ENCODE peak calls at places on chromosome 9, in nine cellular contexts. O is amygdala; B is ovary; P is CD4-positive, alpha-beta memory T cell; Q is C1 segment of cervical spinal cord; L is lower lobe of right lung; X is frontal cortex; Z is activated T-helper 1 cell treated with anti-CD3 and anti-CD28 coated beads, Interleukin-12 subunit alpha, Interleukin-12 subunit beta, Interleukin-2, Interleukin-4 antibody, amounts not matched to agents 30 ng/mL and 10 ng/mL and 1 ng/mL, durations not matched to agents 14 hours and 24 hours and 36 hours; E is stimulated activated CD8-positive, alpha-beta memory T cell treated with anti-CD3 and anti-CD28 coated beads, Interleukin-12 subunit alpha, Interleukin-12 subunit beta, amount 100 ng/mL, for 4 hours. U is an unnamed sample.
A peak's percentile ranks its signal among the peaks of the same experiment; 100 is the strongest.

GRCh38 chr9:93951655-93952118 is 3.5 kb downstream of the BARX1 start:
- DNase-seq in O (no peak), B (no peak), P (no peak), Q (no peak), L (no peak), X (no peak), Z (no peak), E (no peak), U (no peak)

GRCh38 chr9:123493627-123494026 is 137.6 kb downstream of the CRB2 start:
- DNase-seq in O (no peak), B (no peak), P (no peak), Q (no peak), L (no peak), X (no peak), Z (no peak), E (no peak), U (no peak)

GRCh38 chr9:37787059-37787458 is 2.2 kb upstream of the EXOSC3 start:
- DNase-seq in O (no peak), B (no peak), P (no peak), Q (no peak), L (peak; percentile 50), X (no peak), Z (no peak), E (no peak), U (no peak)

GRCh38 chr9:116163293-116164055 is 9.9 kb downstream of the PAPPA start:
- DNase-seq in O (no peak), B (no peak), P (no peak), Q (no peak), L (no peak), X (no peak), Z (no peak), E (no peak), U (no peak)

GRCh38 chr9:110047955-110048472 is 159.9 kb downstream of the C9orf152 start:
- DNase-seq in O (no peak), B (no peak), P (no peak), Q (no peak), L (peak; percentile 53), X (no peak), Z (no peak), E (no peak), U (peak; percentile 53)

GRCh38 chr9:69817202-69817601 is 3.4 kb upstream of the CFAP95 start:
- DNase-seq in O (no peak), B (no peak), P (no peak), Q (no peak), L (no peak), X (no peak), Z (no peak), E (no peak), U (no peak)

GRCh38 chr9:74282526-74283253 is 214.4 kb upstream of the RORB start:
- DNase-seq in O (no peak), B (no peak), P (no peak), Q (no peak), L (no peak), X (no peak), Z (no peak), E (no peak), U (no peak)

GRCh38 chr9:4762108-4762888 is 21.3 kb upstream of the AK3 start:
- DNase-seq in O (peak; percentile 36), B (peak; percentile 60), P (peak; percentile 78), Q (peak; percentile 14), L (peak; percentile 71), X (peak; percentile 57), Z (peak; percentile 72), E (peak; percentile 46), U (peak; percentile 61)

GRCh38 chr9:135960328-135961276 is 571 bp downstream of the UBAC1 start:
- DNase-seq in O (no peak), B (peak; percentile 27), P (peak; percentile 24), Q (no peak), L (no peak), X (no peak), Z (no peak), E (no peak), U (peak; percentile 27)

GRCh38 chr9:70540016-70540415 is 125.6 kb upstream of the KLF9 start:
- DNase-seq in O (no peak), B (no peak), P (no peak), Q (no peak), L (no peak), X (no peak), Z (no peak), E (no peak), U (no peak)

GRCh38 chr9:29697011-29697410 is 2123.7 kb upstream of the C9orf72 start:
- DNase-seq in O (no peak), B (no peak), P (no peak), Q (no peak), L (no peak), X (no peak), Z (no peak), E (no peak), U (no peak)

GRCh38 chr9:131583836-131584555 is 38.7 kb downstream of the PRRT1B start:
- DNase-seq in O (no peak), B (no peak), P (no peak), Q (no peak), L (no peak), X (no peak), Z (no peak), E (no peak), U (no peak)

GRCh38 chr9:123561055-123561454 is 205.1 kb downstream of the CRB2 start:
- DNase-seq in O (no peak), B (no peak), P (no peak), Q (no peak), L (no peak), X (no peak), Z (no peak), E (no peak), U (no peak)

GRCh38 chr9:137614631-137615386 is 4.0 kb upstream of the EHMT1 start:
- DNase-seq in O (no peak), B (no peak), P (no peak), Q (no peak), L (no peak), X (no peak), Z (no peak), E (no peak), U (no peak)

GRCh38 chr9:130172161-130172857 is at the start of gene NCS1:
- DNase-seq in O (peak; percentile 20), B (peak; percentile 74), P (peak; percentile 15), Q (peak; percentile 59), L (peak; percentile 75), X (peak; percentile 98), Z (peak; percentile 6), E (peak; percentile 60), U (no peak)

GRCh38 chr9:91949946-91950664 is at the start of gene ROR2:
- DNase-seq in O (no peak), B (peak; percentile 77), P (peak; percentile 30), Q (no peak), L (peak; percentile 66), X (peak; percentile 48), Z (peak; percentile 73), E (peak; percentile 19), U (peak; percentile 42)

GRCh38 chr9:27565669-27566068 is 7.6 kb downstream of the C9orf72 start:
- DNase-seq in O (no peak), B (no peak), P (no peak), Q (no peak), L (no peak), X (no peak), Z (no peak), E (no peak), U (no peak)

GRCh38 chr9:131984564-131984963 is 95.1 kb downstream of the MED27 start:
- DNase-seq in O (no peak), B (no peak), P (no peak), Q (no peak), L (no peak), X (no peak), Z (no peak), E (no peak), U (no peak)

GRCh38 chr9:34869390-34869789 is 88.7 kb upstream of the PHF24 start:
- DNase-seq in O (no peak), B (no peak), P (no peak), Q (no peak), L (no peak), X (no peak), Z (no peak), E (no peak), U (no peak)

GRCh38 chr9:123201083-123201482 is 67.3 kb downstream of the STRBP start:
- DNase-seq in O (no peak), B (no peak), P (no peak), Q (no peak), L (no peak), X (no peak), Z (no peak), E (no peak), U (no peak)

GRCh38 chr9:124776952-124777645 is at the start of gene OLFML2A:
- DNase-seq in O (no peak), B (peak; percentile 28), P (peak; percentile 11), Q (no peak), L (no peak), X (no peak), Z (no peak), E (peak; percentile 10), U (peak; percentile 47)

U was measured in activated B cell treated with CpG ODN at 0.5 μM for 24 hours.